ENCODE peak calls at places on chromosomes 5 and 9, in nine cellular contexts. One of them, this sample, is unnamed.

GRCh38 chr9:123354806-123355508 is 1.0 kb upstream of the CRB2 start:
- DNase-seq in upper lobe of right lung: no peak
- DNase-seq in body of pancreas: no peak
- DNase-seq in cardiac muscle cell: no peak
- DNase-seq in heart right ventricle: no peak
- DNase-seq in CD8-positive, alpha-beta T cell: no peak
- DNase-seq in mucosa of descending colon: no peak
- DNase-seq in tibial artery: no peak
- DNase-seq in tibial nerve: no peak
- DNase-seq in this sample: no peak

GRCh38 chr5:120096413-120096812 is 367.7 kb upstream of the PRR16 start:
- DNase-seq in upper lobe of right lung: no peak
- DNase-seq in body of pancreas: no peak
- DNase-seq in cardiac muscle cell: no peak
- DNase-seq in heart right ventricle: no peak
- DNase-seq in CD8-positive, alpha-beta T cell: no peak
- DNase-seq in mucosa of descending colon: no peak
- DNase-seq in tibial artery: no peak
- DNase-seq in tibial nerve: no peak
- DNase-seq in this sample: no peak

GRCh38 chr9:133658442-133659431 is 22.6 kb downstream of the DBH start:
- DNase-seq in upper lobe of right lung: no peak
- DNase-seq in body of pancreas: peak; percentile 59
- DNase-seq in cardiac muscle cell: peak; percentile 44
- DNase-seq in heart right ventricle: peak; percentile 54
- DNase-seq in CD8-positive, alpha-beta T cell: no peak
- DNase-seq in mucosa of descending colon: peak; percentile 41
- DNase-seq in tibial artery: no peak
- DNase-seq in tibial nerve: peak; percentile 15
- DNase-seq in this sample: peak; percentile 67

GRCh38 chr9:87128844-87129493 is 181.7 kb upstream of the GAS1 start:
- DNase-seq in upper lobe of right lung: no peak
- DNase-seq in body of pancreas: no peak
- DNase-seq in cardiac muscle cell: no peak
- DNase-seq in heart right ventricle: no peak
- DNase-seq in CD8-positive, alpha-beta T cell: no peak
- DNase-seq in mucosa of descending colon: no peak
- DNase-seq in tibial artery: no peak
- DNase-seq in tibial nerve: no peak
- DNase-seq in this sample: no peak

GRCh38 chr5:108726446-108727091 is 21.1 kb upstream of the FER start:
- DNase-seq in upper lobe of right lung: no peak
- DNase-seq in body of pancreas: no peak
- DNase-seq in cardiac muscle cell: no peak
- DNase-seq in heart right ventricle: no peak
- DNase-seq in CD8-positive, alpha-beta T cell: no peak
- DNase-seq in mucosa of descending colon: no peak
- DNase-seq in tibial artery: no peak
- DNase-seq in tibial nerve: no peak
- DNase-seq in this sample: no peak

GRCh38 chr9:112754578-112754977 is 4.0 kb downstream of the SNX30 start:
- DNase-seq in upper lobe of right lung: no peak
- DNase-seq in body of pancreas: no peak
- DNase-seq in cardiac muscle cell: no peak
- DNase-seq in heart right ventricle: no peak
- DNase-seq in CD8-positive, alpha-beta T cell: peak; percentile 25
- DNase-seq in mucosa of descending colon: no peak
- DNase-seq in tibial artery: no peak
- DNase-seq in tibial nerve: no peak
- DNase-seq in this sample: no peak

GRCh38 chr9:81479573-81479972 is 209.8 kb downstream of the TLE1 start:
- DNase-seq in upper lobe of right lung: no peak
- DNase-seq in body of pancreas: no peak
- DNase-seq in cardiac muscle cell: peak; percentile 8
- DNase-seq in heart right ventricle: no peak
- DNase-seq in CD8-positive, alpha-beta T cell: no peak
- DNase-seq in mucosa of descending colon: no peak
- DNase-seq in tibial artery: no peak
- DNase-seq in tibial nerve: no peak
- DNase-seq in this sample: no peak

GRCh38 chr9:136250676-136251075 is 5.1 kb upstream of the QSOX2 start:
- DNase-seq in upper lobe of right lung: no peak
- DNase-seq in body of pancreas: no peak
- DNase-seq in cardiac muscle cell: no peak
- DNase-seq in heart right ventricle: peak; percentile 10
- DNase-seq in CD8-positive, alpha-beta T cell: no peak
- DNase-seq in mucosa of descending colon: no peak
- DNase-seq in tibial artery: no peak
- DNase-seq in tibial nerve: no peak
- DNase-seq in this sample: no peak

GRCh38 chr9:20512106-20512505 is 110.2 kb downstream of the MLLT3 start:
- DNase-seq in upper lobe of right lung: no peak
- DNase-seq in body of pancreas: no peak
- DNase-seq in cardiac muscle cell: no peak
- DNase-seq in heart right ventricle: no peak
- DNase-seq in CD8-positive, alpha-beta T cell: no peak
- DNase-seq in mucosa of descending colon: no peak
- DNase-seq in tibial artery: no peak
- DNase-seq in tibial nerve: no peak
- DNase-seq in this sample: no peak

GRCh38 chr9:94779693-94780290 is 53.3 kb downstream of the AOPEP start:
- DNase-seq in upper lobe of right lung: no peak
- DNase-seq in body of pancreas: no peak
- DNase-seq in cardiac muscle cell: no peak
- DNase-seq in heart right ventricle: no peak
- DNase-seq in CD8-positive, alpha-beta T cell: no peak
- DNase-seq in mucosa of descending colon: no peak
- DNase-seq in tibial artery: no peak
- DNase-seq in tibial nerve: no peak
- DNase-seq in this sample: no peak

GRCh38 chr5:31464081-31464480 is 67.8 kb downstream of the DROSHA start:
- DNase-seq in upper lobe of right lung: no peak
- DNase-seq in body of pancreas: no peak
- DNase-seq in cardiac muscle cell: no peak
- DNase-seq in heart right ventricle: no peak
- DNase-seq in CD8-positive, alpha-beta T cell: no peak
- DNase-seq in mucosa of descending colon: no peak
- DNase-seq in tibial artery: no peak
- DNase-seq in tibial nerve: no peak
- DNase-seq in this sample: no peak

GRCh38 chr9:96071245-96072124 is 196.0 kb downstream of the ERCC6L2 start:
- DNase-seq in upper lobe of right lung: no peak
- DNase-seq in body of pancreas: no peak
- DNase-seq in cardiac muscle cell: peak; percentile 37
- DNase-seq in heart right ventricle: no peak
- DNase-seq in CD8-positive, alpha-beta T cell: peak; percentile 20
- DNase-seq in mucosa of descending colon: peak; percentile 31
- DNase-seq in tibial artery: no peak
- DNase-seq in tibial nerve: no peak
- DNase-seq in this sample: peak; percentile 54

GRCh38 chr5:72209515-72210115 is 102.3 kb downstream of the MAP1B start:
- DNase-seq in upper lobe of right lung: no peak
- DNase-seq in body of pancreas: no peak
- DNase-seq in cardiac muscle cell: no peak
- DNase-seq in heart right ventricle: no peak
- DNase-seq in CD8-positive, alpha-beta T cell: no peak
- DNase-seq in mucosa of descending colon: no peak
- DNase-seq in tibial artery: no peak
- DNase-seq in tibial nerve: no peak
- DNase-seq in this sample: no peak

GRCh38 chr5:116652903-116653302 is 78.3 kb upstream of the SEMA6A start:
- DNase-seq in upper lobe of right lung: no peak
- DNase-seq in body of pancreas: no peak
- DNase-seq in cardiac muscle cell: no peak
- DNase-seq in heart right ventricle: no peak
- DNase-seq in CD8-positive, alpha-beta T cell: no peak
- DNase-seq in mucosa of descending colon: no peak
- DNase-seq in tibial artery: no peak
- DNase-seq in tibial nerve: peak; percentile 7
- DNase-seq in this sample: no peak

GRCh38 chr9:70121818-70122436 is 78.3 kb downstream of the MAMDC2 start:
- DNase-seq in upper lobe of right lung: no peak
- DNase-seq in body of pancreas: no peak
- DNase-seq in cardiac muscle cell: no peak
- DNase-seq in heart right ventricle: no peak
- DNase-seq in CD8-positive, alpha-beta T cell: no peak
- DNase-seq in mucosa of descending colon: no peak
- DNase-seq in tibial artery: peak; percentile 58
- DNase-seq in tibial nerve: no peak
- DNase-seq in this sample: no peak

GRCh38 chr9:38622083-38622674 is 1.8 kb upstream of the ANKRD18A start:
- DNase-seq in upper lobe of right lung: no peak
- DNase-seq in body of pancreas: peak; percentile 56
- DNase-seq in cardiac muscle cell: peak; percentile 23
- DNase-seq in heart right ventricle: peak; percentile 14
- DNase-seq in CD8-positive, alpha-beta T cell: no peak
- DNase-seq in mucosa of descending colon: peak; percentile 37
- DNase-seq in tibial artery: no peak
- DNase-seq in tibial nerve: no peak
- DNase-seq in this sample: peak; percentile 8

GRCh38 chr5:35803221-35803651 is 53.5 kb upstream of the IL7R start:
- DNase-seq in upper lobe of right lung: no peak
- DNase-seq in body of pancreas: peak; percentile 21
- DNase-seq in cardiac muscle cell: peak; percentile 56
- DNase-seq in heart right ventricle: no peak
- DNase-seq in CD8-positive, alpha-beta T cell: no peak
- DNase-seq in mucosa of descending colon: peak; percentile 26
- DNase-seq in tibial artery: no peak
- DNase-seq in tibial nerve: no peak
- DNase-seq in this sample: no peak

GRCh38 chr5:126552614-126553013 is 42.4 kb downstream of the ALDH7A1 start:
- DNase-seq in upper lobe of right lung: no peak
- DNase-seq in body of pancreas: no peak
- DNase-seq in cardiac muscle cell: no peak
- DNase-seq in heart right ventricle: no peak
- DNase-seq in CD8-positive, alpha-beta T cell: no peak
- DNase-seq in mucosa of descending colon: no peak
- DNase-seq in tibial artery: no peak
- DNase-seq in tibial nerve: no peak
- DNase-seq in this sample: no peak
- H3K36me3 ChIP-seq in upper lobe of right lung: peaks cover 69% of the 10 kb centered on the region
- H3K36me3 ChIP-seq in body of pancreas: peaks cover 18% of the 10 kb centered on the region
- H3K36me3 ChIP-seq in cardiac muscle cell: peaks cover 72% of the 10 kb centered on the region
- H3K36me3 ChIP-seq in heart right ventricle: peaks cover 92% of the 10 kb centered on the region
- H3K36me3 ChIP-seq in CD8-positive, alpha-beta T cell: no peaks in the 10 kb centered on the region
- H3K36me3 ChIP-seq in mucosa of descending colon: no peaks in the 10 kb centered on the region
- H3K36me3 ChIP-seq in tibial artery: peaks cover 77% of the 10 kb centered on the region
- H3K36me3 ChIP-seq in tibial nerve: peaks cover 2% of the 10 kb centered on the region
- H3K36me3 ChIP-seq in this sample: peaks cover 1% of the 10 kb centered on the region

DNA sequence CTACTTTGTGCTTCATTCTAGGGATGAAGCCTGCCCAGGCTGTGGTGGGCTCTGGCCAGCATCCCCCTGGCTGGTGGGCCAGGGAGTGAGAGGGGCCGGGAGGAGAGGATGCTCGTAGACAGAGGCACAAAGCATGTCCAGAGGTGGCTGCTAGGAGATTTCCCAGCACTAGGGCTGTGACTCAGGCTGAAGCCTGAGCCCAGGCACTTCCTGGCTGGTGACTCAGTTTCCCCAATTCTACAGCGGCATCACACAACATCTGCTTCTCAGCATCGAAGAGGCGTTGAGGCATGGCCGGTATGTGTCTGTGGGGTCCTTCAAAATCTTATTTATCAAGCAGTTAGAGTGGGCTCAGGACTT is 55.6 kb downstream of the DUSP1 start:
- DNase-seq in upper lobe of right lung: no peak
- DNase-seq in body of pancreas: no peak
- DNase-seq in cardiac muscle cell: no peak
- DNase-seq in heart right ventricle: no peak
- DNase-seq in CD8-positive, alpha-beta T cell: no peak
- DNase-seq in mucosa of descending colon: no peak
- DNase-seq in tibial artery: no peak
- DNase-seq in tibial nerve: no peak
- DNase-seq in this sample: no peak
- TF ChIP-seq CTCF in upper lobe of right lung: no peak
- TF ChIP-seq CTCF in body of pancreas: no peak
- TF ChIP-seq CTCF in cardiac muscle cell: no peak
- TF ChIP-seq CTCF in heart right ventricle: no peak
- TF ChIP-seq CTCF in CD8-positive, alpha-beta T cell: no peak
- TF ChIP-seq CTCF in mucosa of descending colon: no peak
- TF ChIP-seq CTCF in tibial artery: no peak
- TF ChIP-seq CTCF in tibial nerve: no peak
- TF ChIP-seq CTCF in this sample: no peak

DNA sequence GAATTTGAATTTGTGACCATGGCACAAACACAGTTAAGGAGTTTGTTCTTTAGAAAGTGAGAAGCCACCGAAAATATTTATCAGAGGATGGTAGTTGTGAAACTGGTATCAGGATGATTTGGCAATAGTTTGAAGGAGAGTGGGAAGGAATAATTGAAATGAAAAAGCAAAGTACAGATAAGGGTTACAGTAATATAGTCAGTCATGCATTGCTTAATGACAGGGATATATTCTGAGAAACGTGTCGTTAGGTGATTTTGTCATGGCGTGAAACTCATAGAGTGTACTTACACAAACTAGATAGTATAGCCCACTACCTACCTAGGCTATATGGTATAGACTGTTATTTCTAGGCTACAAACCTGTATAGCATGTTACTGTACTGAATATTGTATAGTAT is 84.2 kb downstream of the GPBP1 start:
- DNase-seq in upper lobe of right lung: no peak
- DNase-seq in body of pancreas: no peak
- DNase-seq in cardiac muscle cell: no peak
- DNase-seq in heart right ventricle: no peak
- DNase-seq in CD8-positive, alpha-beta T cell: no peak
- DNase-seq in mucosa of descending colon: no peak
- DNase-seq in tibial artery: no peak
- DNase-seq in tibial nerve: no peak
- DNase-seq in this sample: no peak
- H3K36me3 ChIP-seq in upper lobe of right lung: peaks cover 71% of the 10 kb centered on the region
- H3K36me3 ChIP-seq in body of pancreas: peaks cover 8% of the 10 kb centered on the region
- H3K36me3 ChIP-seq in cardiac muscle cell: peaks cover 34% of the 10 kb centered on the region
- H3K36me3 ChIP-seq in heart right ventricle: peaks cover 99% of the 10 kb centered on the region
- H3K36me3 ChIP-seq in CD8-positive, alpha-beta T cell: peaks cover 38% of the 10 kb centered on the region
- H3K36me3 ChIP-seq in mucosa of descending colon: no peaks in the 10 kb centered on the region
- H3K36me3 ChIP-seq in tibial artery: peaks cover 51% of the 10 kb centered on the region
- H3K36me3 ChIP-seq in tibial nerve: no peaks in the 10 kb centered on the region
- H3K36me3 ChIP-seq in this sample: peaks cover under 1% of the 10 kb centered on the region

DNA sequence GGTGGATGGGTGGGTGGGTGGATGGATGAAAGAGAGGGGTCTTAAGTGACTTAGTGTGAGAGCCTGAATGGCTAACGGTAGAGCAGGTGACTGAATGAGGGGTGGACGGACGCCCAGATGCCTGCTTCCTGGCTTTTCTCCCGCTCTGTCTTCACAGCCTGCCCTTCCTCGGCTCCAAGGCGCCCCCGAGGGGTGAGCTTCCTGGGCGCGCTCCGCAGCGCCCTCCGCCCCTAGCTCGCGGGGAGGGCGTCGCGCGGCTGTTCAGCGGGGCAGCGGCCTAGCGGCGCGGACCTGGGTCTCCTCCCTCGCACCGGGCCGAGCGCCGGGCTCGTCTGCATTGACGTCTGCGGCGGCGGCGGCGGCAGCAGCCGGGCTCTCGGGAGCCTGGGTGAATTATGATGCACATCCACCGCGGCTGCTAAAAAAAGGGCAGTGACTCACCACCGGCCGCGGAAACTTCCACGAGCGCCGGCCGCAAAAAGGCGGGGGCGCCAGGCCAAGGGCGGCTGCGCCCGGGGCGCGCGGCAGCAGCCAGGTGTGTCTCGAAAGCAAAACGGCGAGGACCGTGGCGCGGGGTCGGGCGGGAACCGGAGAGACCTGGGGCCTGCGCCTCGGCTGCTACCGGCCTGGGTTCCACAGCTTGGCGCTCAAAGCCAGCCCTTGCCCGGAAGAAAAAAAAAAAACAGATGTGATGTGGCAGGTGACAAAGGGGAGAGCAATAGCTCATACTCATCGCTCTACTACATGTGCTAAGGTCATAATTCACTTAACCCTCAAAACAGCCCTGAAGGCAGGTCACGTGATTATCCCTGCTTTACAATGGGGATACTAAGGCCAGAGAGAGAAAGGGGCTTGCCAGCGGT is 143.0 kb upstream of the ADRA1B start:
- DNase-seq in upper lobe of right lung: peak; percentile 86
- DNase-seq in body of pancreas: peak; percentile 68
- DNase-seq in cardiac muscle cell: peak; percentile 83
- DNase-seq in heart right ventricle: peak; percentile 77
- DNase-seq in CD8-positive, alpha-beta T cell: peak; percentile 60
- DNase-seq in mucosa of descending colon: peak; percentile 42
- DNase-seq in tibial artery: peak; percentile 85
- DNase-seq in tibial nerve: peak; percentile 48
- DNase-seq in this sample: no peak
- TF ChIP-seq CTCF in upper lobe of right lung: peak; percentile 14
- TF ChIP-seq CTCF in body of pancreas: no peak
- TF ChIP-seq CTCF in cardiac muscle cell: peak; percentile 37
- TF ChIP-seq CTCF in heart right ventricle: no peak
- TF ChIP-seq CTCF in CD8-positive, alpha-beta T cell: no peak
- TF ChIP-seq CTCF in mucosa of descending colon: no peak
- TF ChIP-seq CTCF in tibial artery: peak; percentile 23
- TF ChIP-seq CTCF in tibial nerve: no peak
- TF ChIP-seq CTCF in this sample: no peak